ENCODE peak calls at places on chromosomes 4 and X, in six cellular contexts. K is upper lobe of left lung; N is CD4-positive, alpha-beta memory T cell; Q is body of pancreas; G is left ventricle myocardium inferior; F is sigmoid colon. T is an unnamed sample.
A peak's percentile ranks its signal among the peaks of the same experiment; 100 is the strongest.

GRCh38 chr4:121597346-121597934 is 99.3 kb downstream of the ANXA5 start:
- DNase-seq in K (no peak), N (no peak), Q (no peak), G (no peak), F (no peak), T (no peak)

GRCh38 chr4:145324161-145324560 is 143.8 kb upstream of the OTUD4 start:
- DNase-seq in K (no peak), N (no peak), Q (no peak), G (no peak), F (no peak), T (no peak)

GRCh38 chrX:140794642-140795041 is 85.1 kb downstream of the LINC00632 start:
- DNase-seq in K (no peak), N (no peak), Q (no peak), G (no peak), F (no peak), T (no peak)

GRCh38 chr4:186190456-186191265 is 706 bp upstream of the CYP4V2 start:
- DNase-seq in K (no peak), N (peak; percentile 66), Q (no peak), G (no peak), F (peak; percentile 75), T (no peak)

GRCh38 chr4:155025762-155026457 is 182.5 kb upstream of the NPY2R start:
- DNase-seq in K (no peak), N (no peak), Q (peak; percentile 36), G (peak; percentile 27), F (no peak), T (peak; percentile 52)

GRCh38 chr4:98997176-98997575 is 1.7 kb downstream of the METAP1 start:
- DNase-seq in K (no peak), N (no peak), Q (no peak), G (no peak), F (no peak), T (no peak)

GRCh38 chr4:86586160-86586572 is 7.9 kb upstream of the PTPN13 start:
- DNase-seq in K (no peak), N (no peak), Q (no peak), G (no peak), F (no peak), T (no peak)

GRCh38 chr4:184802203-184803015 is 23.4 kb downstream of the ACSL1 start:
- DNase-seq in K (no peak), N (no peak), Q (no peak), G (no peak), F (no peak), T (peak; percentile 50)

GRCh38 chr4:48290146-48290772 is 20.6 kb upstream of the TEC start:
- DNase-seq in K (no peak), N (no peak), Q (peak; percentile 23), G (no peak), F (no peak), T (no peak)

DNA sequence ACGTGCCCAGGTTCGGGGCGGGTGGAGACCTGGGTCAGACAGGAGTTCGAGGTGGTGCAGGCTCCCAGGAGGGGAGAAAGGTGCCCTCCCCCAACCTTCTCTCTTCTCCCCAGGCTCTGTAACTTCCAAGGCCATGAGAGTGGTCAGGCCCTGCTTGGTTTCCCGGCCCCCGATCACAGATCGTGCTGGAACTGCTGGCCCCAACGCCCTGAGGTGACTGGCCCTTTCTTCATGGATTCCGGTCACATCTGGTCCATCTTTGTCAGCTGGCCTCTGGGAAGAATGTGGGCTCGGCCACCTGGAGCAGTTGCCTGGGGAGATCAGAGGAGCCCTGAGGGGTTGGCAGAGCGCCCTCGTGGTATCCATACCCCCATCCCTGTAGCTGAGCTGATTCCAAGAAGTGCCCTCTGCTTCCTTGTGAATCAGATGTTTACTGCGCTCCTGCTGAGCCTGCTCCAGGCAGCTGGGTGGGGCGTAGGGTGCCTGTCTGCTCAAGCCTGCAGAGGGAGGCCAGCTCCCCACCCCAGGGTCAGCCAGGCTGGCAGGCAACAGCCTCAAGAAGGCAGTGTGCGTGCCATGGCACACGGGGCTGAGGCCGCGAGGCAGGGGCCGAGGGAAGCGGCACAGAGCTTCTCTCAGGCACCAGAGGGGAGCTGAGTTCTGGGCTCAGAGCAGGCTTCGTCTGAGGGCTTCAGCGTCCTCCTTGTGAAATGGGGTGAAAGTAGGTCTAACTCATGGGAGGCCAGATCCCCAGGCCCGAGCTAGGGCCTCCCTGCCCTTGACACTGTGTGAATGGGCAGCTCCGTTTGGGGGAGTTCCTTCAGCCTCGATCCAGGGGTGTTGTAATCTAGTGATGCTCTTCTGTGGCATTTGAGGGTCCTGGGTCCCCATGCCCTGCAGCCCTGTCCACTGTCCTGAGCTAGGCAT is 3.6 kb downstream of the SH3BP2 start:
- DNase-seq in K (peak; percentile 69), N (peak; percentile 24), Q (peak; percentile 97), G (no peak), F (peak; percentile 70), T (peak; percentile 55)
- H3K27ac ChIP-seq in K (peak overlapping the region; percentile 92), N (no peak overlapping the region), Q (peak overlapping the region; percentile 67), G (peak overlapping the region; percentile 94), F (peak overlapping the region; percentile 79), T (peak overlapping the region; percentile 85)

GRCh38 chr4:74624351-74625151 is 169.8 kb downstream of the BTC start:
- DNase-seq in K (no peak), N (no peak), Q (no peak), G (no peak), F (no peak), T (no peak)
- H3K27ac ChIP-seq in K (peak overlapping the region; percentile 63), N (no peak overlapping the region), Q (no peak overlapping the region), G (no peak overlapping the region), F (peak overlapping the region; percentile 43), T (no peak overlapping the region)

DNA sequence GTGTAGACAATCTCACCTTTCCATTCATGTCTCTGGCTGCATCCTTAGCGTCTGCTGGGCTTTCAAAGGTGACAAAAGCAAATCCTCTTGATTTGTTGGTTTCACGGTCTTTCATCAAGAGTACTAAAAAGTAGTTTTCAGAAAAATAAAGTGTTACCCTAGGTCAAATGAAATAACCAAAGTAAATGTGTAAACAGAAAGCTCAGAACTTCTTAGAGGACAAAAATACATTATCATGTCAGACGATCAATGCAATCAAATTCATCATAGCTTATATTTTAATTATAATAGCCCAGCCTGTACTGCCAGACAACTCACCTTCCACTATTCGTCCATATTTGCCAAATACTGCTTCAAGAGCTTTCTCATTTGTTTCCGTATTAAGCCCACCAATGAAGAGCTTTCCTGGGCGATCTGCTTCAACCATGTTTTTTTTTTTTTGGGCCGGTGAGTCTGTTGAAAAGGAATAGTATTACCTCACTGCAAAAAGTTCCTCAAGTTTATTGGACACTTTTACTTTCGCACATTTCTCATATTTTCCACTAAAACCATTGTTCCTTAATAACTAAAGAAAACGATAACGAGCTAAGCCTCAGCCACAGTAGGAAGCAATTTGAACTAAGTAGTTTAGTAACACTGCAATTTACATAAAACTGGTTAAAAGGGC is 1.4 kb downstream of the RBMX start:
- DNase-seq in K (no peak), N (no peak), Q (no peak), G (no peak), F (no peak), T (no peak)
- H3K27ac ChIP-seq in K (peak overlapping the region; percentile 95), N (peak overlapping the region; percentile 99), Q (peak overlapping the region; percentile 90), G (peak overlapping the region; percentile 93), F (peak overlapping the region; percentile 93), T (peak overlapping the region; percentile 80)

GRCh38 chr4:53088132-53088531 is 226.0 kb downstream of the RASL11B start:
- DNase-seq in K (no peak), N (no peak), Q (no peak), G (no peak), F (no peak), T (no peak)
- H3K27ac ChIP-seq in K (no peak overlapping the region), N (no peak overlapping the region), Q (no peak overlapping the region), G (no peak overlapping the region), F (no peak overlapping the region), T (no peak overlapping the region)

T was measured in right lobe of liver.